ENCODE peak calls at places on chromosomes 13 and 19, in five cellular contexts. One of them, this sample, is unnamed. For H3K4me1, the result is how much of the 10 kb centered on the place peaks cover.

GRCh38 chr13:88086577-88086976 is 415.4 kb downstream of the SLITRK5 start:
- DNase-seq in naive thymus-derived CD4-positive, alpha-beta T cell: no peak
- DNase-seq in adipocyte: no peak
- DNase-seq in GM23338: no peak
- DNase-seq in CD8-positive, alpha-beta T cell: no peak
- DNase-seq in this sample: no peak

GRCh38 chr13:70668293-70668692 is 560.0 kb upstream of the KLHL1 start:
- DNase-seq in CD8-positive, alpha-beta T cell: no peak
- DNase-seq in naive thymus-derived CD4-positive, alpha-beta T cell: no peak
- DNase-seq in adipocyte: no peak
- DNase-seq in GM23338: peak
- DNase-seq in this sample: no peak

GRCh38 chr13:49304356-49304755 is 56.6 kb downstream of the CDADC1 start:
- DNase-seq in naive thymus-derived CD4-positive, alpha-beta T cell: no peak
- DNase-seq in adipocyte: no peak
- DNase-seq in GM23338: no peak
- DNase-seq in CD8-positive, alpha-beta T cell: no peak
- DNase-seq in this sample: no peak

GRCh38 chr13:113922412-113923118 is 51.3 kb downstream of the C13orf46 start:
- DNase-seq in GM23338: no peak
- DNase-seq in naive thymus-derived CD4-positive, alpha-beta T cell: no peak
- DNase-seq in CD8-positive, alpha-beta T cell: no peak
- DNase-seq in adipocyte: no peak
- DNase-seq in this sample: no peak

GRCh38 chr19:57771417-57771816 is 1.9 kb downstream of the ZNF586 start:
- DNase-seq in CD8-positive, alpha-beta T cell: no peak
- DNase-seq in naive thymus-derived CD4-positive, alpha-beta T cell: no peak
- DNase-seq in GM23338: no peak
- DNase-seq in adipocyte: no peak
- DNase-seq in this sample: no peak

GRCh38 chr19:30679286-30679685 is 307.1 kb downstream of the ZNF536 start:
- DNase-seq in GM23338: no peak
- DNase-seq in naive thymus-derived CD4-positive, alpha-beta T cell: no peak
- DNase-seq in adipocyte: no peak
- DNase-seq in CD8-positive, alpha-beta T cell: no peak
- DNase-seq in this sample: no peak

GRCh38 chr19:15252398-15253018 is 20.3 kb upstream of the EPHX3 start:
- DNase-seq in CD8-positive, alpha-beta T cell: no peak
- DNase-seq in GM23338: peak
- DNase-seq in naive thymus-derived CD4-positive, alpha-beta T cell: no peak
- DNase-seq in adipocyte: peak
- DNase-seq in this sample: peak

GRCh38 chr19:35236638-35237400 is 8.3 kb upstream of the FAM187B start:
- DNase-seq in GM23338: peak
- DNase-seq in adipocyte: no peak
- DNase-seq in naive thymus-derived CD4-positive, alpha-beta T cell: peak
- DNase-seq in CD8-positive, alpha-beta T cell: no peak
- DNase-seq in this sample: peak

GRCh38 chr13:76023644-76024043 is 387.5 kb downstream of the LMO7 start:
- DNase-seq in adipocyte: no peak
- DNase-seq in GM23338: no peak
- DNase-seq in CD8-positive, alpha-beta T cell: no peak
- DNase-seq in naive thymus-derived CD4-positive, alpha-beta T cell: no peak
- DNase-seq in this sample: no peak

GRCh38 chr19:12785431-12786011 is 5.8 kb upstream of the JUNB start:
- DNase-seq in naive thymus-derived CD4-positive, alpha-beta T cell: no peak
- DNase-seq in CD8-positive, alpha-beta T cell: peak
- DNase-seq in adipocyte: no peak
- DNase-seq in GM23338: no peak
- DNase-seq in this sample: no peak

DNA sequence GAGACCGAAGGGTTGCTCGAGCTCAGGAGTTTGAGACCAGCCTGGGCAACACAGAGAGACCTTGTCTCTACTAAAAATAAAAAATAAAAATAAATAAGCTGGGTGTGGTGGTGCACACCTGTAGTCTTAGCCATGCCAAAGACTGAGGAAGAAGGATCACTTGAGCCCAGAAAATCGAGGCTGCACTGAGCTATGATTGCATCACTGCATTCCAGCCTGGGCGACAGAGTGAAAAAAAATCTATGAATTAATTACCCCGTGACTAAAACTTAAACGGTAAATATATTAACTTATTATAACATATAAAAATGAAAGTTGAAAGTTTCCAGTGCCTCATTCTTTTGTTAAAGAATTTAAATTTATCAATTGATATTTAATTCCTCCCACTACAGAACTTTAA is 273.7 kb downstream of the KLF12 start:
- DNase-seq in naive thymus-derived CD4-positive, alpha-beta T cell: no peak
- DNase-seq in GM23338: no peak
- DNase-seq in CD8-positive, alpha-beta T cell: no peak
- DNase-seq in adipocyte: no peak
- DNase-seq in this sample: no peak
- H3K4me1 ChIP-seq in naive thymus-derived CD4-positive, alpha-beta T cell: under half
- H3K4me1 ChIP-seq in GM23338: under half
- H3K4me1 ChIP-seq in CD8-positive, alpha-beta T cell: under half
- H3K4me1 ChIP-seq in adipocyte: under half
- H3K4me1 ChIP-seq in this sample: under half

GRCh38 chr19:1154731-1155351 is 19.2 kb downstream of the SBNO2 start:
- DNase-seq in CD8-positive, alpha-beta T cell: no peak
- DNase-seq in naive thymus-derived CD4-positive, alpha-beta T cell: no peak
- DNase-seq in adipocyte: peak
- DNase-seq in GM23338: no peak
- DNase-seq in this sample: no peak

GRCh38 chr19:1156830-1157615 is 17.0 kb downstream of the SBNO2 start:
- DNase-seq in GM23338: no peak
- DNase-seq in CD8-positive, alpha-beta T cell: no peak
- DNase-seq in naive thymus-derived CD4-positive, alpha-beta T cell: no peak
- DNase-seq in adipocyte: no peak
- DNase-seq in this sample: no peak

GRCh38 chr19:1155352-1156304 is 18.4 kb downstream of the SBNO2 start:
- DNase-seq in naive thymus-derived CD4-positive, alpha-beta T cell: no peak
- DNase-seq in CD8-positive, alpha-beta T cell: no peak
- DNase-seq in GM23338: no peak
- DNase-seq in adipocyte: no peak
- DNase-seq in this sample: no peak

GRCh38 chr19:1157931-1158884 is 15.9 kb downstream of the SBNO2 start:
- DNase-seq in naive thymus-derived CD4-positive, alpha-beta T cell: no peak
- DNase-seq in GM23338: no peak
- DNase-seq in CD8-positive, alpha-beta T cell: no peak
- DNase-seq in adipocyte: no peak
- DNase-seq in this sample: no peak

GRCh38 chr19:1156305-1156801 is 17.7 kb downstream of the SBNO2 start:
- DNase-seq in adipocyte: no peak
- DNase-seq in naive thymus-derived CD4-positive, alpha-beta T cell: no peak
- DNase-seq in GM23338: no peak
- DNase-seq in CD8-positive, alpha-beta T cell: no peak
- DNase-seq in this sample: no peak
- H3K4me1 ChIP-seq in adipocyte: under half
- H3K4me1 ChIP-seq in naive thymus-derived CD4-positive, alpha-beta T cell: under half
- H3K4me1 ChIP-seq in GM23338: under half
- H3K4me1 ChIP-seq in CD8-positive, alpha-beta T cell: under half
- H3K4me1 ChIP-seq in this sample: under half

GRCh38 chr19:38848299-38849146 is 1.3 kb downstream of the HNRNPL start:
- DNase-seq in GM23338: no peak
- DNase-seq in CD8-positive, alpha-beta T cell: no peak
- DNase-seq in naive thymus-derived CD4-positive, alpha-beta T cell: no peak
- DNase-seq in adipocyte: peak
- DNase-seq in this sample: peak
- H3K4me1 ChIP-seq in GM23338: under half
- H3K4me1 ChIP-seq in CD8-positive, alpha-beta T cell: half or more
- H3K4me1 ChIP-seq in naive thymus-derived CD4-positive, alpha-beta T cell: under half
- H3K4me1 ChIP-seq in adipocyte: under half
- H3K4me1 ChIP-seq in this sample: under half

GRCh38 chr13:98285852-98286594 is 109.0 kb upstream of the RNF113B start:
- DNase-seq in naive thymus-derived CD4-positive, alpha-beta T cell: no peak
- DNase-seq in CD8-positive, alpha-beta T cell: no peak
- DNase-seq in adipocyte: no peak
- DNase-seq in GM23338: no peak
- DNase-seq in this sample: peak
- H3K4me1 ChIP-seq in naive thymus-derived CD4-positive, alpha-beta T cell: under half
- H3K4me1 ChIP-seq in CD8-positive, alpha-beta T cell: under half
- H3K4me1 ChIP-seq in adipocyte: under half
- H3K4me1 ChIP-seq in GM23338: under half
- H3K4me1 ChIP-seq in this sample: under half

GRCh38 chr19:46739290-46739771 is 6.5 kb upstream of the FKRP start:
- DNase-seq in GM23338: no peak
- DNase-seq in CD8-positive, alpha-beta T cell: no peak
- DNase-seq in naive thymus-derived CD4-positive, alpha-beta T cell: no peak
- DNase-seq in adipocyte: no peak
- DNase-seq in this sample: no peak
- H3K4me1 ChIP-seq in GM23338: under half
- H3K4me1 ChIP-seq in CD8-positive, alpha-beta T cell: under half
- H3K4me1 ChIP-seq in naive thymus-derived CD4-positive, alpha-beta T cell: under half
- H3K4me1 ChIP-seq in adipocyte: under half
- H3K4me1 ChIP-seq in this sample: under half

GRCh38 chr13:32731576-32731975 is 145.3 kb downstream of the PDS5B start:
- DNase-seq in adipocyte: no peak
- DNase-seq in GM23338: no peak
- DNase-seq in naive thymus-derived CD4-positive, alpha-beta T cell: no peak
- DNase-seq in CD8-positive, alpha-beta T cell: no peak
- DNase-seq in this sample: peak
- H3K4me1 ChIP-seq in adipocyte: under half
- H3K4me1 ChIP-seq in GM23338: under half
- H3K4me1 ChIP-seq in naive thymus-derived CD4-positive, alpha-beta T cell: under half
- H3K4me1 ChIP-seq in CD8-positive, alpha-beta T cell: under half
- H3K4me1 ChIP-seq in this sample: under half

DNA sequence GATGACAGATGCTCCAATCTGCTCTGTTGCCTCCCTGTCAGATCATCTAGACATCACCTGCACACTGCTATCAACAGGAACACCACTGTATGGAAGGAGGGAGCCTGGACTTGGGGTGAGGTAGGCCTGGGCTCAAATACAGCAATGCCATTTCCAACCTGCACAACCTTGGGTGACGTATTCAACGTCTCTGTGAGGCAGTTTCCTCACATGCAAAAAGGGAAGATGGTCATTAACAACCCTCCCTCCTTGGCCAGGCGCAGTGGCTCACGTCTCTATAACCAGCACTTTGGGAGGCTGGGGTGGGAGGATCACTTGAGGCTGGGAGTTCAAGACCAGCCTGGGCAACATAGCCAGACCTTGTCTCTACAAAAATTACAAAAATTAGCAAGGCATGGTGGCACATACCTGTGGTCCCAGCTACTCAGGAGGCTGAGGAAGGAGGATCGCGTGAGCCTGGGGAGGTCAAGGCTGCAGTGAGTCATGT is 13.1 kb downstream of the XRCC1 start:
- DNase-seq in naive thymus-derived CD4-positive, alpha-beta T cell: peak
- DNase-seq in CD8-positive, alpha-beta T cell: no peak
- DNase-seq in adipocyte: no peak
- DNase-seq in GM23338: no peak
- DNase-seq in this sample: no peak
- H3K4me1 ChIP-seq in naive thymus-derived CD4-positive, alpha-beta T cell: under half
- H3K4me1 ChIP-seq in CD8-positive, alpha-beta T cell: under half
- H3K4me1 ChIP-seq in adipocyte: under half
- H3K4me1 ChIP-seq in GM23338: under half
- H3K4me1 ChIP-seq in this sample: under half

DNA sequence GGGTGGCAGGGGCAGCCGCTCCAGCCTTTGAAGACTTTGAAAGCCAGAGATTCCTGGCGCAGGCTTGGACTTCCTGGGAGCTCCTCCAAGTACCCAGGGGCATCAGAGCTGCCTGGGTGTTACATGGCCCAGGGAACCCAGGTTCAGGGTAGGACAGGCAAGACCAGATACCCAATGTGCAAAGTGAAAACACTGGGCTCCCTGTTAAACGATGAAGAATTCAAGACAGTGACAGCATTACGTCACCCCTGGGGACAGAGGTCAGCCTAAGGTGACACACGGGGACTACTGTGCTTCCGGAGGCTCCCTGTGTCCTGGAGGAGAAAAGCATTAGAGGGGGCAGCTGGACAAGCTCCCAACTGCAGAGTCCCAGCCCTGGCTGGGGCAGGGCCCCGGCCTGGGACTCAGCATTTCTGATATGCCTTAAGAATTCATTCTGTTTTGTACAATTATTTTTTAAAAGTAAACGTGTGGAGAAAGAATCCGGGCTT is 5.7 kb downstream of the ARRDC2 start:
- DNase-seq in adipocyte: no peak
- DNase-seq in naive thymus-derived CD4-positive, alpha-beta T cell: no peak
- DNase-seq in CD8-positive, alpha-beta T cell: no peak
- DNase-seq in GM23338: no peak
- DNase-seq in this sample: no peak
- H3K4me1 ChIP-seq in adipocyte: under half
- H3K4me1 ChIP-seq in naive thymus-derived CD4-positive, alpha-beta T cell: under half
- H3K4me1 ChIP-seq in CD8-positive, alpha-beta T cell: half or more
- H3K4me1 ChIP-seq in GM23338: under half
- H3K4me1 ChIP-seq in this sample: under half

GRCh38 chr13:40975441-40975840 is 43.7 kb downstream of the ELF1 start:
- DNase-seq in GM23338: no peak
- DNase-seq in adipocyte: no peak
- DNase-seq in naive thymus-derived CD4-positive, alpha-beta T cell: no peak
- DNase-seq in CD8-positive, alpha-beta T cell: no peak
- DNase-seq in this sample: no peak
- H3K4me1 ChIP-seq in GM23338: under half
- H3K4me1 ChIP-seq in adipocyte: under half
- H3K4me1 ChIP-seq in naive thymus-derived CD4-positive, alpha-beta T cell: half or more
- H3K4me1 ChIP-seq in CD8-positive, alpha-beta T cell: half or more
- H3K4me1 ChIP-seq in this sample: under half

GRCh38 chr19:40603719-40604646 is 2.8 kb downstream of the LTBP4 start:
- DNase-seq in naive thymus-derived CD4-positive, alpha-beta T cell: peak
- DNase-seq in CD8-positive, alpha-beta T cell: peak
- DNase-seq in adipocyte: peak
- DNase-seq in GM23338: peak
- DNase-seq in this sample: peak

GRCh38 chr19:40607311-40607871 is 6.2 kb downstream of the LTBP4 start:
- DNase-seq in CD8-positive, alpha-beta T cell: no peak
- DNase-seq in naive thymus-derived CD4-positive, alpha-beta T cell: no peak
- DNase-seq in GM23338: peak
- DNase-seq in adipocyte: no peak
- DNase-seq in this sample: no peak

GRCh38 chr19:40603071-40603718 is 2.0 kb downstream of the LTBP4 start:
- DNase-seq in adipocyte: no peak
- DNase-seq in GM23338: peak
- DNase-seq in naive thymus-derived CD4-positive, alpha-beta T cell: no peak
- DNase-seq in CD8-positive, alpha-beta T cell: no peak
- DNase-seq in this sample: peak

GRCh38 chr19:40605201-40605971 is 4.2 kb downstream of the LTBP4 start:
- DNase-seq in CD8-positive, alpha-beta T cell: peak
- DNase-seq in naive thymus-derived CD4-positive, alpha-beta T cell: peak
- DNase-seq in GM23338: peak
- DNase-seq in adipocyte: peak
- DNase-seq in this sample: peak

GRCh38 chr19:40604647-40605200 is 3.6 kb downstream of the LTBP4 start:
- DNase-seq in CD8-positive, alpha-beta T cell: no peak
- DNase-seq in adipocyte: no peak
- DNase-seq in naive thymus-derived CD4-positive, alpha-beta T cell: no peak
- DNase-seq in GM23338: no peak
- DNase-seq in this sample: no peak
- H3K4me1 ChIP-seq in CD8-positive, alpha-beta T cell: half or more
- H3K4me1 ChIP-seq in adipocyte: under half
- H3K4me1 ChIP-seq in naive thymus-derived CD4-positive, alpha-beta T cell: half or more
- H3K4me1 ChIP-seq in GM23338: under half
- H3K4me1 ChIP-seq in this sample: under half

This sample was measured in A673.